ENCODE peak calls at places on chromosomes 2 and 18, in five cellular contexts. One of them, this sample, is unnamed.

GRCh38 chr18:13175754-13176210 is 42.8 kb upstream of the LDLRAD4 start:
- DNase-seq in heart right ventricle: no peak
- DNase-seq in CD4-positive, CD25-positive, alpha-beta regulatory T cell: no peak
- DNase-seq in SJSA1: no peak
- DNase-seq in Peyer's patch: no peak
- DNase-seq in this sample: no peak

GRCh38 chr2:222919841-222920609 is 59.2 kb downstream of the ACSL3 start:
- DNase-seq in heart right ventricle: no peak
- DNase-seq in CD4-positive, CD25-positive, alpha-beta regulatory T cell: no peak
- DNase-seq in SJSA1: peak; percentile 60
- DNase-seq in Peyer's patch: no peak
- DNase-seq in this sample: peak; percentile 88

GRCh38 chr2:85797959-85798358 is 44.2 kb downstream of the ATOH8 start:
- DNase-seq in heart right ventricle: no peak
- DNase-seq in CD4-positive, CD25-positive, alpha-beta regulatory T cell: no peak
- DNase-seq in SJSA1: no peak
- DNase-seq in Peyer's patch: no peak
- DNase-seq in this sample: peak; percentile 20

GRCh38 chr2:46177461-46178089 is 119.6 kb upstream of the EPAS1 start:
- DNase-seq in heart right ventricle: no peak
- DNase-seq in CD4-positive, CD25-positive, alpha-beta regulatory T cell: no peak
- DNase-seq in SJSA1: no peak
- DNase-seq in Peyer's patch: no peak
- DNase-seq in this sample: peak; percentile 33

GRCh38 chr2:160407393-160408204 is 86.0 kb downstream of the RBMS1 start:
- DNase-seq in heart right ventricle: peak; percentile 57
- DNase-seq in CD4-positive, CD25-positive, alpha-beta regulatory T cell: peak; percentile 44
- DNase-seq in SJSA1: peak; percentile 73
- DNase-seq in Peyer's patch: peak; percentile 62
- DNase-seq in this sample: peak; percentile 35

GRCh38 chr2:110816404-110817365 is 84.3 kb downstream of the ACOXL start:
- DNase-seq in heart right ventricle: no peak
- DNase-seq in CD4-positive, CD25-positive, alpha-beta regulatory T cell: no peak
- DNase-seq in SJSA1: no peak
- DNase-seq in Peyer's patch: no peak
- DNase-seq in this sample: no peak

GRCh38 chr2:54212456-54212855 is 43.6 kb downstream of the TSPYL6 start:
- DNase-seq in heart right ventricle: no peak
- DNase-seq in CD4-positive, CD25-positive, alpha-beta regulatory T cell: no peak
- DNase-seq in SJSA1: peak; percentile 66
- DNase-seq in Peyer's patch: no peak
- DNase-seq in this sample: peak; percentile 91

GRCh38 chr2:102592601-102593000 is 26.8 kb upstream of the SLC9A2 start:
- DNase-seq in heart right ventricle: no peak
- DNase-seq in CD4-positive, CD25-positive, alpha-beta regulatory T cell: no peak
- DNase-seq in SJSA1: no peak
- DNase-seq in Peyer's patch: no peak
- DNase-seq in this sample: peak; percentile 38

GRCh38 chr2:134217316-134217715 is 36.6 kb upstream of the MGAT5 start:
- DNase-seq in heart right ventricle: no peak
- DNase-seq in CD4-positive, CD25-positive, alpha-beta regulatory T cell: no peak
- DNase-seq in SJSA1: no peak
- DNase-seq in Peyer's patch: no peak
- DNase-seq in this sample: no peak
- H3K4me3 ChIP-seq in heart right ventricle: no peak overlapping the region
- H3K4me3 ChIP-seq in CD4-positive, CD25-positive, alpha-beta regulatory T cell: peak overlapping the region; percentile 58
- H3K4me3 ChIP-seq in SJSA1: no peak overlapping the region
- H3K4me3 ChIP-seq in Peyer's patch: no peak overlapping the region
- H3K4me3 ChIP-seq in this sample: no peak overlapping the region

GRCh38 chr2:62187246-62187645 is 8.7 kb upstream of the B3GNT2 start:
- DNase-seq in heart right ventricle: no peak
- DNase-seq in CD4-positive, CD25-positive, alpha-beta regulatory T cell: no peak
- DNase-seq in SJSA1: no peak
- DNase-seq in Peyer's patch: no peak
- DNase-seq in this sample: no peak
- H3K27ac ChIP-seq in heart right ventricle: peak overlapping the region; percentile 34
- H3K27ac ChIP-seq in CD4-positive, CD25-positive, alpha-beta regulatory T cell: no peak overlapping the region
- H3K27ac ChIP-seq in SJSA1: no peak overlapping the region
- H3K27ac ChIP-seq in Peyer's patch: no peak overlapping the region
- H3K27ac ChIP-seq in this sample: no peak overlapping the region

GRCh38 chr2:39689876-39690275 is 24.2 kb downstream of the TMEM178A start:
- DNase-seq in heart right ventricle: no peak
- DNase-seq in CD4-positive, CD25-positive, alpha-beta regulatory T cell: no peak
- DNase-seq in SJSA1: no peak
- DNase-seq in Peyer's patch: no peak
- DNase-seq in this sample: no peak
- H3K4me3 ChIP-seq in heart right ventricle: no peak overlapping the region
- H3K4me3 ChIP-seq in CD4-positive, CD25-positive, alpha-beta regulatory T cell: no peak overlapping the region
- H3K4me3 ChIP-seq in SJSA1: no peak overlapping the region
- H3K4me3 ChIP-seq in Peyer's patch: no peak overlapping the region
- H3K4me3 ChIP-seq in this sample: no peak overlapping the region

GRCh38 chr2:196503398-196503797 is 136.1 kb upstream of the CCDC150 start:
- DNase-seq in heart right ventricle: no peak
- DNase-seq in CD4-positive, CD25-positive, alpha-beta regulatory T cell: no peak
- DNase-seq in SJSA1: no peak
- DNase-seq in Peyer's patch: no peak
- DNase-seq in this sample: no peak

GRCh38 chr2:196499686-196500085 is 139.8 kb upstream of the CCDC150 start:
- DNase-seq in heart right ventricle: no peak
- DNase-seq in CD4-positive, CD25-positive, alpha-beta regulatory T cell: no peak
- DNase-seq in SJSA1: no peak
- DNase-seq in Peyer's patch: no peak
- DNase-seq in this sample: no peak

GRCh38 chr2:196502413-196502812 is 137.1 kb upstream of the CCDC150 start:
- DNase-seq in heart right ventricle: no peak
- DNase-seq in CD4-positive, CD25-positive, alpha-beta regulatory T cell: no peak
- DNase-seq in SJSA1: no peak
- DNase-seq in Peyer's patch: no peak
- DNase-seq in this sample: no peak

GRCh38 chr2:196498962-196499361 is 140.6 kb upstream of the CCDC150 start:
- DNase-seq in heart right ventricle: no peak
- DNase-seq in CD4-positive, CD25-positive, alpha-beta regulatory T cell: no peak
- DNase-seq in SJSA1: no peak
- DNase-seq in Peyer's patch: no peak
- DNase-seq in this sample: no peak

DNA sequence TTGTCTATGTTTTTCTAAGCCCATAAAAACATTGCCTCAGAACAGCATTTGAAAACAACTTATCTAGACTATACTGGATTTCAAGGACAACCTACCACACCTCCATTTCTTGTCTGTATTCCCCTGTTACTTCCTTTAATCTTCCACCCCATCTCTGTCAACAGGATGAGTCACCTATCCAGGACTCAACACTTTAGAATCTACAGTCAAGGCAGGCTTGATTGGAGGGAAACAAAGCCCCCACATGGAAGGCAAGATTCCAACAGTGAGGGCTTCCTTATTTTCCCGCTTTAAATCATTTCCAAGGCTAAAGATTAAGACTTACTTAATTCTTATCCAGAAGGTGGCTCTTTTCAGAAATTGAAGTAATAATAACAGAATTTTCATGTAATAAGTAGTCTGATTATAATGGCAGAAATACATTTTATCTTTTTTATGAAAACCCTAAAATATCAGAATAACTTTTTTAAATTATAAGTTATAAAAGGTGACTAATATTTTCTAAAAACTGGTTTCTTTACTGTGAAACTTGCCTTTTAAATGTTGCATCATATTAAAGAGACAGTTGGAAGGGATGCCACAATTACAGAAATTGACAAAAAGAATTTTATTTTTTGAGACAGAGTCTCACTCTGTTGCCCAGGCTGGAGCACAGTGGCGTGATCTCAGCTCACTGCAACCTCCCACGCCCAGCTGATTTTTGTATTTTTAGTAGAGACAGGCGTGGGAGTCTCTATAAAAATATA is 138.7 kb upstream of the CCDC150 start:
- DNase-seq in heart right ventricle: no peak
- DNase-seq in CD4-positive, CD25-positive, alpha-beta regulatory T cell: no peak
- DNase-seq in SJSA1: no peak
- DNase-seq in Peyer's patch: no peak
- DNase-seq in this sample: no peak
- H3K27ac ChIP-seq in heart right ventricle: no peak overlapping the region
- H3K27ac ChIP-seq in CD4-positive, CD25-positive, alpha-beta regulatory T cell: no peak overlapping the region
- H3K27ac ChIP-seq in SJSA1: no peak overlapping the region
- H3K27ac ChIP-seq in Peyer's patch: no peak overlapping the region
- H3K27ac ChIP-seq in this sample: no peak overlapping the region

GRCh38 chr2:138333121-138333520 is 168.4 kb upstream of the SPOPL start:
- DNase-seq in heart right ventricle: no peak
- DNase-seq in CD4-positive, CD25-positive, alpha-beta regulatory T cell: no peak
- DNase-seq in SJSA1: no peak
- DNase-seq in Peyer's patch: no peak
- DNase-seq in this sample: no peak
- H3K4me3 ChIP-seq in heart right ventricle: no peak overlapping the region
- H3K4me3 ChIP-seq in CD4-positive, CD25-positive, alpha-beta regulatory T cell: no peak overlapping the region
- H3K4me3 ChIP-seq in SJSA1: no peak overlapping the region
- H3K4me3 ChIP-seq in Peyer's patch: no peak overlapping the region
- H3K4me3 ChIP-seq in this sample: no peak overlapping the region

DNA sequence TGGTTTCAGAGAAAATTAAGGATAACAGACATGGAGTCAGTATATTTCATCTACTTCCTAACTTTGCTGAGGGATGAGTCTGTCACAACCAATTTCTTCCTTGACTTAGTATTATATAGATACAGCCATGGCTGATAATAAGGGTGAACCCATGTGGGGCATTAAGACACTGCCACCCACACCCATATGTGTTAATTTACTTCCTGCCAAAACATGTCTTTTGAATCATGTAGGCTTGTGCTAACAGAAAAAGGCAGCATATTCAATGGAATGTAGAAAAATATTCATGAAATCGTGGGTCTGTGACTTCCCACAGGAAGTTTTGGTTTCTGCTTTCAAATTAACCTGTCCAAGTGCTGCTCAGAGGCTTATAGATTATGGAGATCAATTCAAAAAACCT is 691.5 kb downstream of the EPHA4 start:
- DNase-seq in heart right ventricle: no peak
- DNase-seq in CD4-positive, CD25-positive, alpha-beta regulatory T cell: no peak
- DNase-seq in SJSA1: no peak
- DNase-seq in Peyer's patch: no peak
- DNase-seq in this sample: no peak
- H3K27ac ChIP-seq in heart right ventricle: no peak overlapping the region
- H3K27ac ChIP-seq in CD4-positive, CD25-positive, alpha-beta regulatory T cell: no peak overlapping the region
- H3K27ac ChIP-seq in SJSA1: no peak overlapping the region
- H3K27ac ChIP-seq in Peyer's patch: no peak overlapping the region
- H3K27ac ChIP-seq in this sample: no peak overlapping the region

GRCh38 chr2:169572189-169572588 is 1.5 kb downstream of the FASTKD1 start:
- DNase-seq in heart right ventricle: no peak
- DNase-seq in CD4-positive, CD25-positive, alpha-beta regulatory T cell: no peak
- DNase-seq in SJSA1: no peak
- DNase-seq in Peyer's patch: no peak
- DNase-seq in this sample: no peak
- H3K4me3 ChIP-seq in heart right ventricle: peak overlapping the region; percentile 85
- H3K4me3 ChIP-seq in CD4-positive, CD25-positive, alpha-beta regulatory T cell: no peak overlapping the region
- H3K4me3 ChIP-seq in SJSA1: no peak overlapping the region
- H3K4me3 ChIP-seq in Peyer's patch: peak overlapping the region; percentile 78
- H3K4me3 ChIP-seq in this sample: no peak overlapping the region

This sample was measured in brain microvascular endothelial cell.